ENCODE peak calls at places on chromosomes 16 and 17, in nine cellular contexts. K is body of pancreas, O is heart left ventricle, I is HepG2, Y is K562, P is HCT116, F is right lobe of liver, E is gastrocnemius medialis, L is IMR-90. M is an unnamed sample. For H3K36me3, the result is how much of the 10 kb centered on the place peaks cover.

GRCh38 chr16:1072526-1073261 is at the start of gene SSTR5:
- ATAC-seq in K (no peak), O (no peak), I (no peak), Y (peak), P (peak), F (no peak), E (no peak), L (no peak), M (no peak)

GRCh38 chr17:50620848-50621247 is 13.8 kb upstream of the ABCC3 start:
- ATAC-seq in K (no peak), O (no peak), I (peak), Y (peak), P (peak), F (no peak), E (no peak), L (no peak), M (no peak)

GRCh38 chr16:49621240-49622083 is 234.4 kb downstream of the ZNF423 start:
- ATAC-seq in K (no peak), O (no peak), I (no peak), Y (no peak), P (no peak), F (no peak), E (no peak), L (no peak), M (no peak)

GRCh38 chr16:50584033-50584722 is 36.0 kb downstream of the NKD1 start:
- ATAC-seq in K (no peak), O (no peak), I (no peak), Y (no peak), P (no peak), F (no peak), E (no peak), L (no peak), M (no peak)

GRCh38 chr17:8803531-8804416 is 4.6 kb upstream of the MFSD6L start:
- ATAC-seq in K (no peak), O (peak), I (peak), Y (no peak), P (peak), F (no peak), E (no peak), L (no peak), M (no peak)

GRCh38 chr17:28735242-28735722 is 6.7 kb downstream of the NEK8 start:
- ATAC-seq in K (no peak), O (no peak), I (peak), Y (peak), P (peak), F (no peak), E (peak), L (peak), M (no peak)

GRCh38 chr17:33989357-33990148 is 265.5 kb upstream of the CCL2 start:
- ATAC-seq in K (no peak), O (no peak), I (no peak), Y (no peak), P (no peak), F (no peak), E (no peak), L (no peak), M (no peak)

GRCh38 chr17:79379700-79380099 is 231.2 kb downstream of the RBFOX3 start:
- ATAC-seq in K (no peak), O (no peak), I (no peak), Y (no peak), P (no peak), F (no peak), E (no peak), L (no peak), M (no peak)

GRCh38 chr17:4920351-4921048 is 11.6 kb upstream of the GP1BA start:
- ATAC-seq in K (no peak), O (no peak), I (peak), Y (no peak), P (no peak), F (peak), E (no peak), L (peak), M (no peak)

GRCh38 chr16:68844211-68844564 is 857 bp downstream of the TANGO6 start:
- ATAC-seq in K (no peak), O (no peak), I (no peak), Y (peak), P (peak), F (peak), E (peak), L (no peak), M (no peak)

GRCh38 chr16:68848786-68849185 is 5.5 kb downstream of the TANGO6 start:
- ATAC-seq in K (no peak), O (no peak), I (no peak), Y (no peak), P (no peak), F (no peak), E (no peak), L (no peak), M (no peak)

GRCh38 chr16:68839831-68840230 is 3.5 kb upstream of the TANGO6 start:
- ATAC-seq in K (no peak), O (no peak), I (no peak), Y (no peak), P (no peak), F (no peak), E (no peak), L (no peak), M (no peak)

GRCh38 chr16:68843482-68844210 is at the start of gene TANGO6:
- ATAC-seq in K (peak), O (peak), I (peak), Y (peak), P (peak), F (peak), E (peak), L (peak), M (peak)
- TF ChIP-seq POLR2A in K (peak), O (no peak), I (peak), Y (peak), P (peak), F (peak), E (peak), L (peak), M (peak)

DNA sequence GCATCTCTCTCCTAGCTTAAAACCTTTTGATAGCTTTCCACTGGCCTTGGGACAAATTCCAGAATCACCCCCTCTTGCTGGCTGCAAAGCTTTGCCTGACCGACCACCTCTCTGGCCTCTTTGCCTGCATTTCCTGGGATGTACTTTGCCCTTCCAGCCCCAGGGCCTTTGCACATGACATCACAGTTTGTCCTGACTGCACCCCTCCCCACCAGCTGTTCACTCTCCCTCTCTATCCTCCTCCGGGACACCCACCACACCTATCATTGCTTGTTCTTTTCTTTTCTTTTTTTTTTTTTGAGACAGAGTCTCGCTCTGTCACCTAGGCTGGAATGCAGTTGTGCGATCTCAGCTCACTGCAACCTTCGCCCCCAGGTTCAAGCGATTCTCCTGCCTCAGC is 7.9 kb downstream of the AANAT start:
- ATAC-seq in K (no peak), O (no peak), I (no peak), Y (no peak), P (no peak), F (no peak), E (no peak), L (no peak), M (no peak)
- H3K36me3 ChIP-seq in K (under half), O (under half), I (under half), Y (under half), P (under half), F (under half), E (under half), L (under half), M (under half)

GRCh38 chr17:78266771-78267170 is 35.3 kb downstream of the TMEM235 start:
- ATAC-seq in K (no peak), O (no peak), I (no peak), Y (no peak), P (no peak), F (no peak), E (no peak), L (no peak), M (no peak)

GRCh38 chr17:78265121-78265520 is 33.7 kb downstream of the TMEM235 start:
- ATAC-seq in K (no peak), O (no peak), I (no peak), Y (no peak), P (no peak), F (no peak), E (no peak), L (no peak), M (no peak)

GRCh38 chr17:78266231-78266631 is 34.8 kb downstream of the TMEM235 start:
- ATAC-seq in K (peak), O (no peak), I (no peak), Y (no peak), P (no peak), F (peak), E (no peak), L (no peak), M (no peak)

GRCh38 chr17:78263063-78263735 is 31.8 kb downstream of the TMEM235 start:
- ATAC-seq in K (no peak), O (peak), I (peak), Y (peak), P (no peak), F (peak), E (peak), L (no peak), M (peak)

GRCh38 chr17:78263736-78264340 is 32.4 kb downstream of the TMEM235 start:
- ATAC-seq in K (no peak), O (peak), I (peak), Y (peak), P (no peak), F (no peak), E (peak), L (no peak), M (no peak)
- H3K27ac ChIP-seq in K (no peak), O (no peak), I (no peak), Y (peak), P (no peak), F (peak), E (peak), L (no peak), M (peak)

DNA sequence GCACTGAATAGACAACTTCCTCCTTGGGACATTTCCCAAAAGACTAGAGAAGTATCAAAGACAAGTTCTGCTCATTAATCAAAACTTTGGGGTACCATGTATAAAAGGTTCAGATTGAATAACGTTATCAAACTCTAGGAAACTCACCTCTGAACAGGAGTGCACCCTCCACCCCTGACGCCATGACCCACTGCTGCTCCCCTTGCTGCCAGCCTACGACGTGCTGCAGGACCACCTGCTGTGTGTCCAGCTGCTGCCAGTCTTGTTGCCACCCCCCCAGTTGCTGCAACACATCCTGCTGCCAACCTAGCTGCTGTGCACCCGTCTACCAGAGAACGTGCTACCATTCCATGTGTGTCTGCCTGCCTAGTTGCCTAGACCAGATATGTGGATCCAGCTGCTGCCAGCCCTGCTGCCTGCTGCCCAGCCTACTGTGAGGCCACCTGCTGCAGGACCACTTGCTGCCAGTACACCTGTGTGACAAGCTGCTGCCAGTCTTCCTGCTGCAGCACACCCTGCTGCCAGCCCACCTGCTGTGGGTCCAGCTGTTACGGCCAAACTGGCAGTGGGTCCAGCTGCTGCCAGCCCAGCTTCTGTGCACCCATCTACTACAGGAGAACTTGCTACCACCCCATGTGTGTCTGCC is 13.8 kb upstream of the KRTAP9-2 start:
- ATAC-seq in K (no peak), O (no peak), I (no peak), Y (no peak), P (peak), F (no peak), E (no peak), L (no peak), M (no peak)
- TF ChIP-seq POLR2A in K (no peak), O (no peak), I (no peak), Y (no peak), P (no peak), F (no peak), E (no peak), L (no peak), M (no peak)

DNA sequence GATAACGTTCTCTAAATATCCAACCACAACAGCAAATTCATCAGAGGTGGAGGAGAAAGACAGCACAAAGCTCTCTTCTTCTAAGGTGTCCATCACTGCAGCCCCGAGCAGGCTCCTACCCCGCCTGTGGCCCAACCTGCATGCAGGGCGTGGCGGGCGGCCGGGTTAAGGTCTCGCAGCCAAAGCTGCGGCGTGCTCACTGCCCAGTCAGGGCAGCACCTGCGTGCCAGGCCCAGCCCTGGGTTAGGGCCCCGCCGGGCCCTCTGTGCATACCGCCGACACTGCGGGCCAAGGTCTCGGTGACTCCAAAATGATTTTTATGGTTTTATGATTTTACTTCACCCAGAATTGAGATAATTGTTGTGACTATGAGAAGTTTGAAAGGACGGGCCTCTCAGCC is 57.8 kb downstream of the FOXK2 start:
- ATAC-seq in K (no peak), O (no peak), I (peak), Y (no peak), P (peak), F (no peak), E (no peak), L (no peak), M (no peak)
- H3K36me3 ChIP-seq in K (under half), O (half or more), I (under half), Y (half or more), P (half or more), F (under half), E (under half), L (under half), M (under half)

GRCh38 chr17:38415250-38416194 is 12.7 kb upstream of the ARHGAP23 start:
- ATAC-seq in K (no peak), O (peak), I (peak), Y (peak), P (peak), F (peak), E (peak), L (peak), M (no peak)
- H3K27ac ChIP-seq in K (no peak), O (no peak), I (peak), Y (no peak), P (peak), F (no peak), E (peak), L (no peak), M (no peak)

GRCh38 chr16:2779151-2779920 is 2.3 kb upstream of the ELOB start:
- ATAC-seq in K (no peak), O (no peak), I (no peak), Y (no peak), P (no peak), F (no peak), E (no peak), L (no peak), M (no peak)
- TF ChIP-seq POLR2A in K (no peak), O (no peak), I (no peak), Y (no peak), P (peak), F (no peak), E (no peak), L (no peak), M (no peak)

DNA sequence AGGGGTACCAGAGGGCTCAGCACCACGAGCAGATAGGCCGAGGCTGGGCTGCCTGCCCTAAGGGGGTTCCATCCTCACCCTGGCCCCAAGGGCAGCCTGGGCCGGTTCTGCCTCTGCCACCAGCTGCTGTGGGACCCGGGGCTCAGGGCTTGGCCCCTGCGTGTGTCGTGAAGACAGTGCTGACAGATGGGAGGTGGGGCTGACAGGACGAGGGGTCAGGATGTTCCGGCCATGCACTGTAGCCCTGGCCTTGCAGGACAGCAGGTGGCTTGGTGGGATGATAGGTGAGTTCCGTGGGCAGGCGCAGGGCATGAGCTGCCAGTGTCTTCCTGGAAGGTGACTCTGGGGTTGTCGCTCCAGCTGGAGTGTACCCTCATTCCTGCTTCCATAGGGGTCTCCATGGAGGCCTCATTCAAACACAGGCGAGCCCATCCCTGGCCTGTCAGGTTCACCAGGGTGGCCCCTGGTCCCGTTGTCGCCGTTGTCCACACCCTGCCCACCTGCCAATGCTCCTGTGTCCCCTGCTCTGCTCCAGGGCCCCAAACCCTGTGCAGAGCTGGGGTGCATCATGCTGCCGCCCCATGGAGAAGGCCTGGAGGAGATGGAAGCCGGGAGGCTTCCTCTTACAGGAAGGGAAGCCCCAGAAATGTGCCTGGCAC is 57.2 kb downstream of the WDR45B start:
- ATAC-seq in K (no peak), O (peak), I (no peak), Y (no peak), P (no peak), F (no peak), E (no peak), L (no peak), M (no peak)
- H3K36me3 ChIP-seq in K (under half), O (under half), I (under half), Y (half or more), P (under half), F (under half), E (under half), L (under half), M (under half)